ENCODE peak calls at places on chromosomes 4 and X, in eight cellular contexts. One of them, this sample, is unnamed. For H3K4me1, the result is how much of the 10 kb centered on the place peaks cover.

GRCh38 chrX:32582729-32583128 is 628.6 kb downstream of the DMD start:
- DNase-seq in SK-N-SH: no peak
- DNase-seq in OCI-LY7: no peak
- DNase-seq in GM23248: no peak
- DNase-seq in HCT116: no peak
- DNase-seq in hepatocyte: no peak
- DNase-seq in PC-3: no peak
- DNase-seq in neural progenitor cell: no peak
- DNase-seq in this sample: no peak

GRCh38 chr4:74540193-74540592 is 95.3 kb downstream of the AREG start:
- DNase-seq in SK-N-SH: no peak
- DNase-seq in OCI-LY7: no peak
- DNase-seq in GM23248: peak
- DNase-seq in HCT116: no peak
- DNase-seq in hepatocyte: no peak
- DNase-seq in PC-3: peak
- DNase-seq in neural progenitor cell: no peak
- DNase-seq in this sample: no peak

GRCh38 chrX:6904178-6904577 is 243.3 kb upstream of the STS start:
- DNase-seq in SK-N-SH: no peak
- DNase-seq in OCI-LY7: no peak
- DNase-seq in GM23248: no peak
- DNase-seq in HCT116: no peak
- DNase-seq in hepatocyte: no peak
- DNase-seq in PC-3: no peak
- DNase-seq in neural progenitor cell: no peak
- DNase-seq in this sample: no peak

GRCh38 chr4:12173496-12173895 is 744.8 kb upstream of the HS3ST1 start:
- DNase-seq in SK-N-SH: no peak
- DNase-seq in OCI-LY7: no peak
- DNase-seq in GM23248: no peak
- DNase-seq in HCT116: no peak
- DNase-seq in hepatocyte: no peak
- DNase-seq in PC-3: no peak
- DNase-seq in neural progenitor cell: no peak
- DNase-seq in this sample: no peak

GRCh38 chrX:17062065-17062464 is 115.6 kb downstream of the REPS2 start:
- DNase-seq in SK-N-SH: no peak
- DNase-seq in OCI-LY7: no peak
- DNase-seq in GM23248: no peak
- DNase-seq in HCT116: no peak
- DNase-seq in hepatocyte: no peak
- DNase-seq in PC-3: no peak
- DNase-seq in neural progenitor cell: no peak
- DNase-seq in this sample: peak

GRCh38 chr4:68372588-68372987 is 22.7 kb upstream of the YTHDC1 start:
- DNase-seq in SK-N-SH: no peak
- DNase-seq in OCI-LY7: no peak
- DNase-seq in GM23248: peak
- DNase-seq in HCT116: no peak
- DNase-seq in hepatocyte: no peak
- DNase-seq in PC-3: peak
- DNase-seq in neural progenitor cell: no peak
- DNase-seq in this sample: no peak

GRCh38 chr4:77073106-77073858 is 2.5 kb downstream of the CCNI start:
- DNase-seq in SK-N-SH: no peak
- DNase-seq in OCI-LY7: peak
- DNase-seq in GM23248: peak
- DNase-seq in HCT116: no peak
- DNase-seq in hepatocyte: peak
- DNase-seq in PC-3: no peak
- DNase-seq in neural progenitor cell: no peak
- DNase-seq in this sample: no peak

GRCh38 chr4:91448668-91449330 is 855.0 kb upstream of the GRID2 start:
- DNase-seq in SK-N-SH: no peak
- DNase-seq in OCI-LY7: no peak
- DNase-seq in GM23248: peak
- DNase-seq in HCT116: peak
- DNase-seq in hepatocyte: peak
- DNase-seq in PC-3: peak
- DNase-seq in neural progenitor cell: no peak
- DNase-seq in this sample: no peak

GRCh38 chr4:89316931-89317366 is 9.3 kb upstream of the GPRIN3 start:
- DNase-seq in SK-N-SH: no peak
- DNase-seq in OCI-LY7: peak
- DNase-seq in GM23248: peak
- DNase-seq in HCT116: no peak
- DNase-seq in hepatocyte: no peak
- DNase-seq in PC-3: peak
- DNase-seq in neural progenitor cell: no peak
- DNase-seq in this sample: peak

GRCh38 chr4:173488656-173489055 is 41.4 kb downstream of the HAND2 start:
- DNase-seq in SK-N-SH: no peak
- DNase-seq in OCI-LY7: no peak
- DNase-seq in GM23248: peak
- DNase-seq in HCT116: no peak
- DNase-seq in hepatocyte: no peak
- DNase-seq in PC-3: no peak
- DNase-seq in neural progenitor cell: no peak
- DNase-seq in this sample: no peak

GRCh38 chr4:152935661-152936445 is at the start of gene FHDC1:
- DNase-seq in SK-N-SH: peak
- DNase-seq in OCI-LY7: no peak
- DNase-seq in GM23248: peak
- DNase-seq in HCT116: peak
- DNase-seq in hepatocyte: peak
- DNase-seq in PC-3: peak
- DNase-seq in neural progenitor cell: peak
- DNase-seq in this sample: peak

GRCh38 chr4:16582526-16582925 is 315.9 kb downstream of the LDB2 start:
- DNase-seq in SK-N-SH: peak
- DNase-seq in OCI-LY7: no peak
- DNase-seq in GM23248: no peak
- DNase-seq in HCT116: no peak
- DNase-seq in hepatocyte: no peak
- DNase-seq in PC-3: no peak
- DNase-seq in neural progenitor cell: peak
- DNase-seq in this sample: no peak

GRCh38 chr4:82284475-82284857 is 89.3 kb downstream of the HNRNPD start:
- DNase-seq in SK-N-SH: no peak
- DNase-seq in OCI-LY7: no peak
- DNase-seq in GM23248: no peak
- DNase-seq in HCT116: no peak
- DNase-seq in hepatocyte: peak
- DNase-seq in PC-3: no peak
- DNase-seq in neural progenitor cell: no peak
- DNase-seq in this sample: no peak

GRCh38 chrX:19785647-19786046 is 101.8 kb downstream of the SH3KBP1 start:
- DNase-seq in SK-N-SH: no peak
- DNase-seq in OCI-LY7: no peak
- DNase-seq in GM23248: no peak
- DNase-seq in HCT116: no peak
- DNase-seq in hepatocyte: no peak
- DNase-seq in PC-3: no peak
- DNase-seq in neural progenitor cell: no peak
- DNase-seq in this sample: no peak

GRCh38 chrX:147848009-147848408 is 63.7 kb upstream of the FMR1 start:
- DNase-seq in SK-N-SH: no peak
- DNase-seq in OCI-LY7: no peak
- DNase-seq in GM23248: no peak
- DNase-seq in HCT116: no peak
- DNase-seq in hepatocyte: peak
- DNase-seq in PC-3: peak
- DNase-seq in neural progenitor cell: no peak
- DNase-seq in this sample: no peak

GRCh38 chr4:170990989-170991589 is 822.1 kb upstream of the GALNTL6 start:
- DNase-seq in SK-N-SH: peak
- DNase-seq in OCI-LY7: peak
- DNase-seq in GM23248: peak
- DNase-seq in HCT116: peak
- DNase-seq in hepatocyte: peak
- DNase-seq in PC-3: peak
- DNase-seq in neural progenitor cell: peak
- DNase-seq in this sample: peak

GRCh38 chrX:21132686-21133393 is 241.4 kb upstream of the CNKSR2 start:
- DNase-seq in SK-N-SH: no peak
- DNase-seq in OCI-LY7: no peak
- DNase-seq in GM23248: no peak
- DNase-seq in HCT116: no peak
- DNase-seq in hepatocyte: no peak
- DNase-seq in PC-3: no peak
- DNase-seq in neural progenitor cell: no peak
- DNase-seq in this sample: no peak

GRCh38 chrX:21126661-21127060 is 247.6 kb upstream of the CNKSR2 start:
- DNase-seq in SK-N-SH: no peak
- DNase-seq in OCI-LY7: no peak
- DNase-seq in GM23248: no peak
- DNase-seq in HCT116: no peak
- DNase-seq in hepatocyte: no peak
- DNase-seq in PC-3: no peak
- DNase-seq in neural progenitor cell: no peak
- DNase-seq in this sample: no peak

GRCh38 chrX:21131346-21131745 is 242.9 kb upstream of the CNKSR2 start:
- DNase-seq in SK-N-SH: no peak
- DNase-seq in OCI-LY7: no peak
- DNase-seq in GM23248: no peak
- DNase-seq in HCT116: no peak
- DNase-seq in hepatocyte: no peak
- DNase-seq in PC-3: no peak
- DNase-seq in neural progenitor cell: no peak
- DNase-seq in this sample: no peak

DNA sequence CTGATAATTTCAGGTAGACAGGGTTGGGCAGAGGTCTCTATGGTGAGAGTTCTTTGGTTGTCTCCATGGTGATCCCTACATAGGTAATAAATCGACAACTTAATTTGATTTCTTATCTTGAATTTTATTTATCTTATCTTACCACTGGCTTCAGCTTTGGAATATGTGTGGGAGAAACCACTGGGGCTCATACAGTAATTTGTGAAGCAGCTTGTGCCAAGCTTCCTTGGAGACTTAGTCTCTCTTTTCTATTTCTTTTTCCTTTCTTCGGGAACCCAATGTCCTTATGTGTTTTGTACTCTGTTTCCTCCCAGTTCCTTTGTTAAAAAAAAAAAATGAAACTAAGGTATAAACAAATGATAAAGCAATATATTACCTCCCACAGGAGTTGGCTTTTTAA is 242.4 kb upstream of the CNKSR2 start:
- DNase-seq in SK-N-SH: no peak
- DNase-seq in OCI-LY7: no peak
- DNase-seq in GM23248: no peak
- DNase-seq in HCT116: no peak
- DNase-seq in hepatocyte: no peak
- DNase-seq in PC-3: no peak
- DNase-seq in neural progenitor cell: no peak
- DNase-seq in this sample: no peak
- TF ChIP-seq EZH2phosphoT487 in SK-N-SH: no peak
- TF ChIP-seq EZH2phosphoT487 in OCI-LY7: no peak
- TF ChIP-seq EZH2phosphoT487 in GM23248: no peak
- TF ChIP-seq EZH2phosphoT487 in HCT116: no peak
- TF ChIP-seq EZH2phosphoT487 in hepatocyte: no peak
- TF ChIP-seq EZH2phosphoT487 in PC-3: no peak
- TF ChIP-seq EZH2phosphoT487 in neural progenitor cell: no peak
- TF ChIP-seq EZH2phosphoT487 in this sample: no peak

GRCh38 chr4:98780111-98780549 is 121.7 kb upstream of the TSPAN5 start:
- DNase-seq in SK-N-SH: peak
- DNase-seq in OCI-LY7: no peak
- DNase-seq in GM23248: no peak
- DNase-seq in HCT116: no peak
- DNase-seq in hepatocyte: peak
- DNase-seq in PC-3: no peak
- DNase-seq in neural progenitor cell: no peak
- DNase-seq in this sample: no peak

GRCh38 chr4:98780926-98781325 is 122.5 kb upstream of the TSPAN5 start:
- DNase-seq in SK-N-SH: no peak
- DNase-seq in OCI-LY7: no peak
- DNase-seq in GM23248: no peak
- DNase-seq in HCT116: no peak
- DNase-seq in hepatocyte: no peak
- DNase-seq in PC-3: no peak
- DNase-seq in neural progenitor cell: no peak
- DNase-seq in this sample: no peak

GRCh38 chr4:98781641-98782348 is 123.4 kb upstream of the TSPAN5 start:
- DNase-seq in SK-N-SH: no peak
- DNase-seq in OCI-LY7: no peak
- DNase-seq in GM23248: no peak
- DNase-seq in HCT116: no peak
- DNase-seq in hepatocyte: no peak
- DNase-seq in PC-3: no peak
- DNase-seq in neural progenitor cell: no peak
- DNase-seq in this sample: no peak

GRCh38 chr4:98786866-98787265 is 128.5 kb upstream of the TSPAN5 start:
- DNase-seq in SK-N-SH: no peak
- DNase-seq in OCI-LY7: no peak
- DNase-seq in GM23248: peak
- DNase-seq in HCT116: no peak
- DNase-seq in hepatocyte: no peak
- DNase-seq in PC-3: no peak
- DNase-seq in neural progenitor cell: no peak
- DNase-seq in this sample: no peak

GRCh38 chr4:98784947-98785693 is 126.7 kb upstream of the TSPAN5 start:
- DNase-seq in SK-N-SH: no peak
- DNase-seq in OCI-LY7: no peak
- DNase-seq in GM23248: no peak
- DNase-seq in HCT116: no peak
- DNase-seq in hepatocyte: peak
- DNase-seq in PC-3: no peak
- DNase-seq in neural progenitor cell: no peak
- DNase-seq in this sample: no peak
- H2AFZ ChIP-seq in SK-N-SH: no peak
- H2AFZ ChIP-seq in OCI-LY7: no peak
- H2AFZ ChIP-seq in GM23248: no peak
- H2AFZ ChIP-seq in HCT116: no peak
- H2AFZ ChIP-seq in hepatocyte: no peak
- H2AFZ ChIP-seq in PC-3: no peak
- H2AFZ ChIP-seq in neural progenitor cell: no peak
- H2AFZ ChIP-seq in this sample: no peak

DNA sequence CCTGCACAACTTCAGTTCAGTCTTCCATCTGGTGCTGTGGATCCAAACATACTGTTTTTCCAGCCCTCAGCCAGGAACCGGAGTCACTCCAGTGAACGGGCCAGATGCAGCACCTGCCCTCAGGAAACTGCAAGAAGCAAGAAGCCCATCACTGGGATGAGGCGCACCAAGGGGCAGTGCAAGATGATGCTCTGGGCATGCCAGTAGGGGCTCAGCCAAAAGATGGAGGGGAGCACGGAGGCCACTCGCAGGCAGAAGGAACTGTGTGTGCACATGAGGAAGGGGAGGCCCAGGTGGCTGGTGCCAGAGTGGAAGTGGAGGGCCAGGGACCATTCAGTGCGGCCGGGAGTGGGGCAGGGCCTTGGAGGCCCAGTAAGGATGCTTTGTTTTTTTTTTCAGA is 161.7 kb upstream of the MAMLD1 start:
- DNase-seq in SK-N-SH: no peak
- DNase-seq in OCI-LY7: no peak
- DNase-seq in GM23248: no peak
- DNase-seq in HCT116: no peak
- DNase-seq in hepatocyte: no peak
- DNase-seq in PC-3: no peak
- DNase-seq in neural progenitor cell: no peak
- DNase-seq in this sample: no peak
- H3K4me1 ChIP-seq in SK-N-SH: under half
- H3K4me1 ChIP-seq in OCI-LY7: under half
- H3K4me1 ChIP-seq in GM23248: under half
- H3K4me1 ChIP-seq in HCT116: under half
- H3K4me1 ChIP-seq in hepatocyte: under half
- H3K4me1 ChIP-seq in PC-3: under half
- H3K4me1 ChIP-seq in neural progenitor cell: under half
- H3K4me1 ChIP-seq in this sample: under half

GRCh38 chr4:1207603-1208265 is 35.4 kb upstream of the SPON2 start:
- DNase-seq in SK-N-SH: peak
- DNase-seq in OCI-LY7: no peak
- DNase-seq in GM23248: peak
- DNase-seq in HCT116: no peak
- DNase-seq in hepatocyte: no peak
- DNase-seq in PC-3: peak
- DNase-seq in neural progenitor cell: no peak
- DNase-seq in this sample: no peak
- TF ChIP-seq EZH2phosphoT487 in SK-N-SH: no peak
- TF ChIP-seq EZH2phosphoT487 in OCI-LY7: no peak
- TF ChIP-seq EZH2phosphoT487 in GM23248: no peak
- TF ChIP-seq EZH2phosphoT487 in HCT116: no peak
- TF ChIP-seq EZH2phosphoT487 in hepatocyte: no peak
- TF ChIP-seq EZH2phosphoT487 in PC-3: no peak
- TF ChIP-seq EZH2phosphoT487 in neural progenitor cell: no peak
- TF ChIP-seq EZH2phosphoT487 in this sample: no peak

This sample was measured in MM.1S.